ENCODE peak calls at places on chromosome 1, in five cellular contexts. J, C, I, K and S are unnamed samples.
A peak's percentile ranks its signal among the peaks of the same experiment; 100 is the strongest.

GRCh38 chr1:218516526-218516925 is 171.4 kb downstream of the TGFB2 start:
- DNase-seq in I (no peak), J (no peak), K (no peak), C (no peak), S (no peak)

GRCh38 chr1:202689082-202689481 is 21.2 kb downstream of the SYT2 start:
- DNase-seq in I (no peak), K (no peak), C (no peak), J (no peak), S (no peak)

GRCh38 chr1:51168266-51168845 is 66.3 kb downstream of the C1orf185 start:
- DNase-seq in J (no peak), C (no peak), K (peak; percentile 7), I (no peak), S (peak; percentile 12)

GRCh38 chr1:40032240-40032891 is 8.2 kb upstream of the CAP1 start:
- DNase-seq in I (peak; percentile 10), J (peak; percentile 33), K (peak; percentile 75), C (peak; percentile 29), S (peak; percentile 54)

GRCh38 chr1:244695937-244696336 is 43.0 kb downstream of the DESI2 start:
- DNase-seq in J (no peak), K (no peak), C (no peak), I (no peak), S (no peak)

GRCh38 chr1:145997156-145998023 is 1.0 kb upstream of the TXNIP start:
- DNase-seq in J (no peak), I (no peak), K (peak; percentile 48), C (peak; percentile 56), S (peak; percentile 82)

GRCh38 chr1:158037876-158038359 is 44.5 kb downstream of the KIRREL1 start:
- DNase-seq in K (peak; percentile 78), I (no peak), J (peak; percentile 37), C (no peak), S (no peak)

GRCh38 chr1:61962631-61963030 is 220.4 kb downstream of the PATJ start:
- DNase-seq in I (no peak), J (no peak), C (no peak), K (no peak), S (no peak)

GRCh38 chr1:226034482-226034881 is 28.0 kb upstream of the H3-3A start:
- DNase-seq in I (no peak), C (no peak), K (peak; percentile 100), J (no peak), S (no peak)

GRCh38 chr1:47554082-47554481 is 116.2 kb downstream of the FOXD2 start:
- DNase-seq in I (no peak), C (no peak), K (no peak), J (no peak), S (no peak)

GRCh38 chr1:155176544-155177071 is 3.0 kb downstream of the TRIM46 start:
- DNase-seq in K (peak; percentile 68), J (peak; percentile 88), C (peak; percentile 81), I (peak; percentile 62), S (peak; percentile 89)

GRCh38 chr1:182629674-182630073 is 25.5 kb upstream of the RGS16 start:
- DNase-seq in K (no peak), C (peak; percentile 75), J (no peak), I (no peak), S (peak; percentile 38)

GRCh38 chr1:86823821-86824500 is 90.0 kb downstream of the SELENOF start:
- DNase-seq in J (no peak), I (no peak), C (no peak), K (no peak), S (no peak)

GRCh38 chr1:235888119-235888643 is 21.5 kb upstream of the LYST start:
- DNase-seq in K (no peak), C (peak; percentile 70), I (no peak), J (no peak), S (no peak)

GRCh38 chr1:112706505-112707216 is at the start of gene RHOC:
- DNase-seq in C (peak; percentile 61), K (peak; percentile 38), I (no peak), J (peak; percentile 41), S (no peak)

GRCh38 chr1:202203238-202204039 is 9.8 kb downstream of the LGR6 start:
- DNase-seq in C (no peak), I (no peak), K (no peak), J (no peak), S (no peak)

GRCh38 chr1:16224472-16224871 is 12.0 kb upstream of the ARHGEF19 start:
- DNase-seq in K (no peak), I (no peak), J (no peak), C (no peak), S (no peak)

GRCh38 chr1:29245876-29246275 is 9.6 kb downstream of the PTPRU start:
- DNase-seq in I (no peak), K (peak; percentile 40), J (peak; percentile 46), C (no peak), S (peak; percentile 50)

GRCh38 chr1:7299329-7299799 is 471.7 kb upstream of the VAMP3 start:
- DNase-seq in C (no peak), I (no peak), K (peak; percentile 99), J (peak; percentile 75), S (no peak)

GRCh38 chr1:57131701-57132394 is 166.0 kb upstream of the C8B start:
- DNase-seq in J (no peak), C (no peak), I (no peak), K (peak; percentile 48), S (no peak)

GRCh38 chr1:179591592-179592580 is at the start of gene TDRD5:
- DNase-seq in K (no peak), I (no peak), C (no peak), J (no peak), S (no peak)

GRCh38 chr1:3618904-3619671 is 5.7 kb upstream of the TPRG1L start:
- DNase-seq in I (no peak), J (peak; percentile 75), C (peak; percentile 68), K (peak; percentile 70), S (peak; percentile 73)

GRCh38 chr1:168261390-168261789 is 19.3 kb upstream of the TBX19 start:
- DNase-seq in J (no peak), I (peak; percentile 45), K (peak; percentile 56), C (no peak), S (no peak)

GRCh38 chr1:40806724-40807675 is 23.4 kb downstream of the KCNQ4 start:
- DNase-seq in K (no peak), C (no peak), J (no peak), I (no peak), S (no peak)

GRCh38 chr1:183374825-183375224 is 43.4 kb downstream of the NMNAT2 start:
- DNase-seq in C (no peak), J (no peak), K (no peak), I (no peak), S (no peak)

GRCh38 chr1:203268901-203269653 is 36.2 kb upstream of the BTG2 start:
- DNase-seq in J (peak; percentile 87), I (peak; percentile 57), C (peak; percentile 37), K (peak; percentile 75), S (peak; percentile 59)

GRCh38 chr1:145714524-145715111 is 4.7 kb upstream of the CD160 start:
- DNase-seq in K (no peak), I (no peak), C (no peak), J (no peak), S (no peak)

GRCh38 chr1:20787100-20787774 is at the start of gene HP1BP3:
- DNase-seq in K (peak; percentile 59), I (no peak), J (peak; percentile 68), C (peak; percentile 87), S (peak; percentile 85)

GRCh38 chr1:147223740-147224615 is 1.2 kb downstream of the FMO5 start:
- DNase-seq in I (no peak), J (no peak), K (no peak), C (no peak), S (no peak)

GRCh38 chr1:99599678-99600175 is 46.2 kb upstream of the PALMD start:
- DNase-seq in K (peak; percentile 80), C (no peak), I (no peak), J (peak; percentile 39), S (no peak)

GRCh38 chr1:39321979-39322378 is 117.5 kb downstream of the MACF1 start:
- DNase-seq in J (no peak), K (no peak), C (no peak), I (no peak), S (no peak)

GRCh38 chr1:60265560-60266535 is 192.3 kb upstream of the C1orf87 start:
- DNase-seq in K (peak; percentile 82), J (no peak), C (no peak), I (no peak), S (no peak)

GRCh38 chr1:102970496-102971078 is 137.7 kb downstream of the COL11A1 start:
- DNase-seq in K (peak; percentile 79), C (no peak), J (peak; percentile 19), I (peak; percentile 21), S (peak; percentile 21)